ENCODE peak calls at places on chromosome 15, in four cellular contexts. C is activated B cell treated with CpG ODN at 0.5 μM for 24 hours, K is mucosa of descending colon, S is stomach. M is an unnamed sample.
A peak's percentile ranks its signal among the peaks of the same experiment; 100 is the strongest.

GRCh38 chr15:75030023-75030413 is 6.6 kb downstream of the PPCDC start:
- DNase-seq in C (no peak), K (no peak), S (no peak), M (no peak)

GRCh38 chr15:70829366-70830166 is 24.4 kb downstream of the LARP6 start:
- DNase-seq in S (no peak), K (no peak), C (no peak), M (no peak)

GRCh38 chr15:35547775-35548364 is 1.9 kb upstream of the DPH6 start:
- DNase-seq in C (no peak), S (no peak), K (no peak), M (no peak)

GRCh38 chr15:59178151-59178705 is 28.4 kb upstream of the LDHAL6B start:
- DNase-seq in K (no peak), C (no peak), S (no peak), M (no peak)

GRCh38 chr15:70087708-70088352 is 9.9 kb downstream of the TLE3 start:
- DNase-seq in S (no peak), C (no peak), K (no peak), M (no peak)

GRCh38 chr15:48939686-48940085 is 24.0 kb downstream of the SHC4 start:
- DNase-seq in K (no peak), C (no peak), S (no peak), M (no peak)

GRCh38 chr15:89121414-89121813 is 33.2 kb downstream of the ABHD2 start:
- DNase-seq in C (no peak), K (peak; percentile 72), S (peak; percentile 56), M (no peak)

GRCh38 chr15:65805019-65805738 is 13.1 kb upstream of the DENND4A start:
- DNase-seq in S (no peak), C (no peak), K (no peak), M (no peak)

GRCh38 chr15:79083154-79083553 is 7.4 kb downstream of the RASGRF1 start:
- DNase-seq in K (no peak), S (no peak), C (no peak), M (no peak)

GRCh38 chr15:55715355-55716076 is 27.4 kb downstream of the PRTG start:
- DNase-seq in C (no peak), K (peak; percentile 12), S (no peak), M (no peak)

GRCh38 chr15:93866996-93867395 is 364.4 kb upstream of the MCTP2 start:
- DNase-seq in K (no peak), S (no peak), C (no peak), M (no peak)

GRCh38 chr15:88606437-88606794 is 14.7 kb upstream of the AEN start:
- DNase-seq in K (no peak), S (no peak), C (no peak), M (no peak)

GRCh38 chr15:41894791-41895463 is 1.1 kb upstream of the SPTBN5 start:
- DNase-seq in S (peak; percentile 68), C (peak; percentile 68), K (peak; percentile 49), M (peak; percentile 56)

GRCh38 chr15:93170320-93170719 is 81.3 kb upstream of the RGMA start:
- DNase-seq in K (no peak), C (no peak), S (no peak), M (no peak)

GRCh38 chr15:39172380-39173281 is 408.2 kb upstream of the THBS1 start:
- DNase-seq in K (peak; percentile 19), S (no peak), C (no peak), M (no peak)

GRCh38 chr15:57425842-57426241 is 49.5 kb downstream of the CGNL1 start:
- DNase-seq in C (no peak), S (no peak), K (no peak), M (no peak)

GRCh38 chr15:63597033-63597790 is at the start of gene FBXL22:
- DNase-seq in C (no peak), S (no peak), K (peak; percentile 55), M (no peak)

GRCh38 chr15:75817151-75817935 is 25.9 kb upstream of the UBE2Q2 start:
- DNase-seq in S (no peak), K (no peak), C (no peak), M (no peak)

GRCh38 chr15:51274956-51275355 is 63.4 kb downstream of the CYP19A1 start:
- DNase-seq in C (no peak), S (no peak), K (no peak), M (no peak)

GRCh38 chr15:67680645-67681044 is 138.1 kb downstream of the MAP2K5 start:
- DNase-seq in C (no peak), S (no peak), K (no peak), M (no peak)

GRCh38 chr15:93500155-93500554 is 411.1 kb upstream of the RGMA start:
- DNase-seq in S (no peak), C (no peak), K (no peak), M (no peak)

GRCh38 chr15:58762731-58763130 is 8.4 kb upstream of the MINDY2 start:
- DNase-seq in S (no peak), K (no peak), C (no peak), M (no peak)

GRCh38 chr15:35925634-35926380 is 379.8 kb upstream of the DPH6 start:
- DNase-seq in S (no peak), K (no peak), C (no peak), M (no peak)

GRCh38 chr15:83046558-83047127 is 20.4 kb downstream of the BTBD1 start:
- DNase-seq in K (no peak), C (no peak), S (no peak), M (no peak)

GRCh38 chr15:93141373-93141790 is 52.4 kb upstream of the RGMA start:
- DNase-seq in K (peak; percentile 7), S (no peak), C (no peak), M (no peak)

GRCh38 chr15:34106423-34106822 is 4.5 kb downstream of the PGBD4 start:
- DNase-seq in K (no peak), C (no peak), S (no peak), M (no peak)

GRCh38 chr15:34114215-34114614 is 12.3 kb downstream of the PGBD4 start:
- DNase-seq in C (no peak), S (no peak), K (no peak), M (no peak)

GRCh38 chr15:34107315-34107714 is 5.4 kb downstream of the PGBD4 start:
- DNase-seq in C (no peak), K (no peak), S (no peak), M (no peak)

GRCh38 chr15:34114739-34115138 is 12.9 kb downstream of the PGBD4 start:
- DNase-seq in C (no peak), S (no peak), K (no peak), M (no peak)

DNA sequence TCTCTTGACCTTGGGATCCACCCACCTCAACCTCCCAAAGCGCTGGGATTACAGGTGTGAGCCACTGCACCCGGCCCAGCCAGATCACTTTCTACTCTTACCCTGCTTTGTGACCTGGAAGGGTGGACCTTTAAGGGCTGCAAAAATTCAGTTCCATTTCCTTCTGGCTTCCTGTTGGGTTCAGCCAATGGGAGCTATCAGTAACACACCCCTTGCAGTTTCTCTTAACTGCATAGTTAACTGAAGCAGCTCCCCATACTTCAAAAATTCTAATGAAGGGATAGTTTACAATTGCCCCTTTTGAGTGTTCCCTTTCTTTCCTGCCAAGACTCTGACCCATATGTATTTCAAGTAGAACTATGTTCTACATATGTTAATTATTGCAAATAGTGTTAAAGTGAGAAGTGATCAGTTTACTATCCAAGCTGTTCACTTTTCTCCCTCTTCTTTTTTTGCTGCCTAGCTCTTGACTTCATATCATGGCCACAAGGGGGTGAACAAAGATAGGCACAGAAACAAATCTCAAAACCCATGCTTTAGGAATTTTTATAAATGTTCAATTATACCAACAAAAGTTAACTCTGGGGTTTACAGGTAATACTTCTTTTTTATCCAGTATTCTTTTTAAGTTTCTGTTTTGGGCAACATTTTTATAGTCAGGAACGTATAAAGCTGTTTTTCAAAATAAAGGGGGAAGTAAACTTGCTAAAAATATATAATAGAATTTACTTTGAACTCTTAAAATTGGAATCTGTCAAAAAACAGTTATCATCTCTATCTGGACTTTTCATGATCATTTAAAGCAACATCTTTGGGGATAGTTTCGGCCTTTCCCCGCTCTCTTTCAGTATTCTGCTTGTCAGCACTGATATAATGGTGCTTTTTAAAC is 8.1 kb downstream of the PGBD4 start:
- DNase-seq in K (peak; percentile 15), C (no peak), S (no peak), M (no peak)
- TF ChIP-seq CTCF in K (no peak), C (peak; percentile 27), S (peak; percentile 10), M (no peak)

GRCh38 chr15:40510201-40510600 is 39.4 kb downstream of the CHST14 start:
- DNase-seq in S (no peak), K (no peak), C (no peak), M (no peak)

GRCh38 chr15:40511093-40511471 is 40.3 kb downstream of the CHST14 start:
- DNase-seq in K (peak; percentile 15), C (peak; percentile 43), S (no peak), M (no peak)

GRCh38 chr15:40508216-40508615 is 37.4 kb downstream of the CHST14 start:
- DNase-seq in S (no peak), C (no peak), K (no peak), M (no peak)

GRCh38 chr15:40511472-40512133 is 40.8 kb downstream of the CHST14 start:
- DNase-seq in C (peak; percentile 50), S (peak; percentile 93), K (peak; percentile 87), M (no peak)

DNA sequence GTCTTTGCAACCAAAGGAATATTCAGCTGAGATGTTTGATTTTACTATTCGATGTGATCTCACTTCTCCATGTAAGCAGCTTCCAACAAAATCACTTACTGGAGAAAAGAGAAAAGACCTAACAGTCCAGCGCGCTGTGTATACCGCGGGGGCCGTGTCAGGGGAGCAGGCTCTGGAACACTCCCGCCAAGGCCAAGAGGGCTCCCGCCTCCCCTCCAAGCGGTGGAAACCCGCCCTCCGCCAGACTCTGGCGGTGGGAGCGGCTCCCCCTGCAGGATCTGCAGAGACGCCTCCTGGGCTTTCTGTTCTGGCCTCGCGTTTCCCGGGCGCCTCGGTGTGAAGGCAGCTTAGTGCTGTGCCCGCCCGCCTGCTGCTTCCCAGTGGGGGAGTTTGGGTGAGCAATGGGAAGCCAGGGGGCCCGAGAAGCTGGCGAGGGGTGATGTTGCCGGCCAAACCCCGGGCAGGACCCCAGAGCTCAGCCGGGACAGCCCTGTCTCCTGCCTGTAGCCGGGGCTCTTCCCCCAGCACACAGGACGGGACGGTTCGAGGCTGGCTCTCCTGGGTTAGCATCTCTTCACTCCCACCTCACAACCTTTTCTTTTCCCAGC is 36.3 kb downstream of the CHST14 start:
- DNase-seq in S (peak; percentile 78), C (peak; percentile 49), K (peak; percentile 71), M (peak; percentile 51)
- TF ChIP-seq CTCF in S (no peak), C (no peak), K (peak; percentile 56), M (no peak)

DNA sequence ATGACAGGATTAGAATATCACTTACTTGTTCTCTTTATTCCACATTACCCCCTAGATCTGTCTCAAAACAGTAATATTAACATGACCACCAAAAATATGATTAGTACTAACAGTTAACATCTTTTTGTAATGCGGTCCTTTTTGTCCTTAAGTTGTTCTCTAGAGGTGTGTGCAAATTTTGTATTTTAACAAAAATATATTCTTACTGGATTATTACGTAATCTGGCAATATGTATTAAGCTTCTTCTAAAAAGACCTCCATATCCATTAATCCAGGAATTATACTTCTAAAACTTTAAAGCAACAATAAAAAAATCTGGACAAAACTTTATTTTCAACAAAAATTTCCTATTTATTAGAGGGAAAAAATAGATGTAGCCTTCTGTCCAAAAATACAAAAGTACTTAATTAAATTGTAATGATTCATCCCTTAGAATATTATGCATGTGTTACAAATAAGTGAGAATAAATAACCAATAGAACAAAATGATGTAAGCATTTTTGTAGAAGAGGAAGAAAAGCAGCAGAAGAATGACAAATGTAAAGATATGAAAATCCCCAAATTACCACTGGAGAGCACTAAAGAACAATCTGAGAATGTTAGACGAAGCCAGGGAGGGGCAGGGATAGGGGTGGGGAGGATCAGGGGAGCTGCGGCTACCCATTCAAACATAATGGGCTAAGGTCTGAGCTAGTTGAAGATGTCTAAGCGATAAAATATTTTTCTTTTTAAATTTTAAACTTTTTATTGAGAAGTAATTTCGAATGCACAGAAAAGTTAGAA is 945.6 kb downstream of the MCTP2 start:
- DNase-seq in K (no peak), C (no peak), S (no peak), M (no peak)
- TF ChIP-seq CTCF in K (no peak), C (no peak), S (no peak), M (no peak)

GRCh38 chr15:90701880-90702630 is 15.1 kb upstream of the BLM start:
- DNase-seq in K (peak; percentile 59), S (no peak), C (no peak), M (no peak)
- TF ChIP-seq CTCF in K (no peak), S (no peak), C (no peak), M (no peak)